ENCODE peak calls at places on chromosomes 13 and 19, in nine cellular contexts. F is adrenal gland, Y is bronchial epithelial cell, E is thoracic aorta, Z is cardiac fibroblast, J is neural crest cell, P is B cell, N is MCF 10A, A is AG10803. K is an unnamed sample.

GRCh38 chr13:21330126-21330861 is 128.8 kb downstream of the ZDHHC20 start:
- DNase-seq in F (no peak), Y (peak), E (no peak), Z (no peak), J (no peak), P (peak), N (no peak), A (no peak), K (no peak)

GRCh38 chr13:111365149-111366005 is 44.9 kb downstream of the TEX29 start:
- DNase-seq in F (no peak), Y (no peak), E (no peak), Z (no peak), J (no peak), P (no peak), N (no peak), A (no peak), K (no peak)

GRCh38 chr13:110135977-110136597 is 170.9 kb downstream of the COL4A1 start:
- DNase-seq in F (no peak), Y (no peak), E (no peak), Z (no peak), J (no peak), P (no peak), N (no peak), A (no peak), K (no peak)

GRCh38 chr19:56725829-56726424 is 54.4 kb upstream of the ZNF835 start:
- DNase-seq in F (no peak), Y (no peak), E (no peak), Z (peak), J (no peak), P (no peak), N (no peak), A (no peak), K (no peak)

GRCh38 chr13:110340812-110341444 is 33.8 kb downstream of the COL4A2 start:
- DNase-seq in F (peak), Y (no peak), E (peak), Z (peak), J (no peak), P (peak), N (no peak), A (peak), K (no peak)

GRCh38 chr19:8210660-8211101 is 1.5 kb downstream of the CERS4 start:
- DNase-seq in F (no peak), Y (no peak), E (no peak), Z (no peak), J (no peak), P (peak), N (no peak), A (no peak), K (no peak)

GRCh38 chr13:59391696-59392095 is 772.0 kb downstream of the DIAPH3 start:
- DNase-seq in F (peak), Y (peak), E (no peak), Z (peak), J (peak), P (peak), N (peak), A (peak), K (peak)

GRCh38 chr19:14406645-14407331 is 12.4 kb downstream of the DDX39A start:
- DNase-seq in F (no peak), Y (no peak), E (no peak), Z (no peak), J (no peak), P (no peak), N (no peak), A (no peak), K (no peak)

GRCh38 chr19:48552406-48553322 is 692 bp downstream of the SULT2B1 start:
- DNase-seq in F (no peak), Y (peak), E (no peak), Z (no peak), J (no peak), P (no peak), N (no peak), A (no peak), K (no peak)

GRCh38 chr13:111005364-111005763 is 90.5 kb upstream of the ANKRD10 start:
- DNase-seq in F (no peak), Y (peak), E (no peak), Z (no peak), J (no peak), P (no peak), N (peak), A (peak), K (no peak)

GRCh38 chr13:112444001-112444311 is 67.8 kb downstream of the SPACA7 start:
- DNase-seq in F (peak), Y (peak), E (no peak), Z (peak), J (peak), P (peak), N (peak), A (peak), K (peak)

GRCh38 chr19:1046836-1047695 is 7.2 kb downstream of the ABCA7 start:
- DNase-seq in F (no peak), Y (no peak), E (no peak), Z (no peak), J (no peak), P (no peak), N (no peak), A (no peak), K (no peak)

GRCh38 chr13:84243340-84243739 is 361.1 kb upstream of the SLITRK1 start:
- DNase-seq in F (no peak), Y (no peak), E (no peak), Z (no peak), J (no peak), P (no peak), N (no peak), A (no peak), K (no peak)

GRCh38 chr19:6800991-6801396 is 28.5 kb downstream of the VAV1 start:
- DNase-seq in F (no peak), Y (peak), E (no peak), Z (peak), J (no peak), P (no peak), N (peak), A (peak), K (no peak)

GRCh38 chr13:43984292-43984691 is 104.6 kb downstream of the LACC1 start:
- DNase-seq in F (no peak), Y (no peak), E (no peak), Z (no peak), J (no peak), P (no peak), N (no peak), A (no peak), K (no peak)

GRCh38 chr19:47703301-47703700 is 9.9 kb upstream of the EHD2 start:
- DNase-seq in F (no peak), Y (no peak), E (no peak), Z (no peak), J (no peak), P (no peak), N (no peak), A (no peak), K (no peak)

GRCh38 chr13:23578411-23579071 is 8.3 kb downstream of the TNFRSF19 start:
- DNase-seq in F (peak), Y (peak), E (no peak), Z (peak), J (peak), P (peak), N (peak), A (peak), K (peak)

GRCh38 chr19:57389194-57389729 is 392 bp upstream of the ZNF548 start:
- DNase-seq in F (no peak), Y (no peak), E (no peak), Z (no peak), J (no peak), P (no peak), N (no peak), A (no peak), K (no peak)

GRCh38 chr19:2171349-2172145 is 7.8 kb downstream of the DOT1L start:
- DNase-seq in F (peak), Y (no peak), E (no peak), Z (peak), J (no peak), P (peak), N (no peak), A (no peak), K (peak)
- TF ChIP-seq CTCF in F (no peak), Y (no peak), E (no peak), Z (peak), J (peak), P (peak), N (no peak), A (no peak), K (no peak)

DNA sequence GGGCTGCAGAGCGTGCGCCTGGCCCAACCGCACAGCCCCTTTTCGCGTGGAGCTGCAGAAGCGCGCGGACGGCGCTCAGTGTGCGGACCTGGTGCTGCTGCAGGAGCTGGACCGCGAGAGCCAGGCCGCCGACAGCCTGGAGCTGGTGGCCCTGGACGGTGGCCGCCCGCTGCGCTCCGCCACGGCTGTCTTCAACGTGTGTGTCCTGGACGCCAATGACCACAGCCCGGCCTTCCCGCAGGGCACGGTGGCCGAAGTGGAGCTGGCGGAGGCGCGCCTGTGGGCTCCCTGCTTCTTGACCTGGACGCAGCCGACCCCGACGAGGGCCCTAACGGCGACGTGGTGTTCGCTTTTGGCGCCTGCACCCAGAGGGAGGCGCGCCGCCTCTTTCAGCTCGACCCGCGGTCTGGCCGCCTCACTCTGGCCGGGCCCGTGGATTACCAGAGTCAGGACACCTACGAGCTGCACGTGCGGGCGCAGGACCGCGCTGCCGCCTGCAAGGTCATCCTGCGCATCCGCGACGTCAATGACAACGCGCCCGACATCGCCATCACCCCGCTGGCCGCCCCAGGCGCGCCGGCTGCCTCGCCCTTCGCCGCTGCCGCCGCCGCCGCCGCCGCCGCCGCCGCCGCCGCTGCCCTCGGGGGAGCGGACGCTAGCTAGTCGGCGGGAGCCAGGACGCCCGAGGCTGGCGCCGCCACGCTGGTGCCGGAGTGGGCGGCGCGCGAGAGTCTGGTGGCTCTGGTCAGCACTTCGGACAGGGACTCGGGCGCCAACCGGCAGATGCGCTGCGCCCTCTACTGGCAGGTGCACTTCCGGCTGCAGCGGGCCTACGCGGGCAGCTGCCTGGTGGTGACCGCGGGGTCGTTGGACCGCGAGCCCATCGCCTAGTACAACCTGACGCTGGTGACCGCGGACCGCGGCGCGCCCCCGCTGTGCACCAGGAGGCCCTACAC is 172.2 kb downstream of the OLFM4 start:
- DNase-seq in F (no peak), Y (no peak), E (no peak), Z (peak), J (peak), P (peak), N (no peak), A (peak), K (peak)
- TF ChIP-seq CTCF in F (peak), Y (peak), E (peak), Z (peak), J (peak), P (no peak), N (no peak), A (peak), K (peak)

GRCh38 chr19:30227661-30228112 is 144.5 kb upstream of the ZNF536 start:
- DNase-seq in F (peak), Y (no peak), E (no peak), Z (peak), J (peak), P (peak), N (no peak), A (peak), K (peak)
- TF ChIP-seq CTCF in F (peak), Y (peak), E (peak), Z (peak), J (peak), P (peak), N (no peak), A (peak), K (peak)

DNA sequence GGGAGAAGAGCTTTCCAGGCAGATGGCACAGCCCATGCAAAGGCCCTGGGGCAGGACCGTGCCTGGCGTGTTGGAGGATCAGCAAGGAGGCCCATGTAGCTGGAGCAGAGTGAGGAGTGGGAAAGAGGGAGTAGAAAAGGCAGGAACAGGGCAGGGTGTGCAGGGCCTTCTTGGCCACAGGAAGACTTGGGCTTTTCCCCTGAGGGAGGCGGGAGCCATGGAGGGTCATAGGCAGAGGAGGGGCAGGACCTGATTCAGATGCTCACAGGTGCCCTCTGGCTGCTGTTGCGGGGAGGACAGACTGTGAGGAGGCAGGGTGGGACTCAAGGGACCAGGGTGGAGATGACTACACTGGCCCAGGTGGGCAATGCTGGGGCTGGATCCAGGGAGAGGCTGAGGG is 13.8 kb upstream of the PTPRS start:
- DNase-seq in F (no peak), Y (no peak), E (no peak), Z (peak), J (peak), P (no peak), N (peak), A (no peak), K (peak)
- TF ChIP-seq CTCF in F (no peak), Y (peak), E (no peak), Z (peak), J (peak), P (no peak), N (peak), A (peak), K (peak)